ENCODE peak calls at places on chromosomes 13 and 19, in eight cellular contexts. I is CD8-positive, alpha-beta T cell; O is stimulated activated naive CD8-positive, alpha-beta T cell treated with anti-CD3 and anti-CD28 coated beads, Interleukin-15, amount 100 ng/mL, for 72 hours; K is EL; Y is stimulated activated CD8-positive, alpha-beta memory T cell treated with anti-CD3 and anti-CD28 coated beads, Interleukin-15, amount 100 ng/mL, for 24 hours; R is GM04503; L is activated naive CD4-positive, alpha-beta T cell treated with Interleukin-2 at 50 U/mL for 16 hours; E is NCI-H1694 treated with DMSO at 0.1 percent for 48 hours. V is an unnamed sample.

GRCh38 chr13:73198888-73199497 is 140.2 kb downstream of the KLF5 start:
- DNase-seq in L (no peak), R (no peak), E (no peak), O (no peak), K (peak; percentile 38), Y (no peak), I (no peak), V (no peak)

GRCh38 chr19:10812902-10813404 is 23.1 kb downstream of the TMED1 start:
- DNase-seq in I (no peak), R (peak; percentile 90), L (peak; percentile 35), O (no peak), K (peak; percentile 97), E (no peak), Y (no peak), V (peak; percentile 70)

GRCh38 chr13:52004508-52005183 is 6.6 kb downstream of the ATP7B start:
- DNase-seq in E (no peak), Y (no peak), R (no peak), I (no peak), O (no peak), K (no peak), L (no peak), V (no peak)

GRCh38 chr13:26881154-26881553 is 120.6 kb upstream of the GPR12 start:
- DNase-seq in I (no peak), O (no peak), Y (no peak), K (peak; percentile 26), R (peak; percentile 7), E (no peak), L (no peak), V (no peak)

GRCh38 chr13:46297338-46297737 is 85.6 kb downstream of the LRRC63 start:
- DNase-seq in O (no peak), Y (no peak), E (no peak), K (peak; percentile 44), L (no peak), I (no peak), R (no peak), V (no peak)

GRCh38 chr19:39845621-39846175 is 481 bp downstream of the FBL start:
- DNase-seq in I (no peak), K (peak; percentile 36), O (no peak), L (no peak), Y (no peak), E (peak; percentile 13), R (no peak), V (no peak)

GRCh38 chr13:45162821-45163220 is 38.0 kb downstream of the KCTD4 start:
- DNase-seq in L (no peak), E (no peak), K (peak; percentile 78), O (no peak), I (no peak), Y (no peak), R (peak; percentile 82), V (no peak)

GRCh38 chr13:27526516-27526915 is 76.2 kb upstream of the MTIF3 start:
- DNase-seq in R (no peak), K (no peak), O (no peak), I (no peak), Y (no peak), E (no peak), L (no peak), V (no peak)

GRCh38 chr19:48896191-48896720 is 2.3 kb downstream of the TULP2 start:
- DNase-seq in R (no peak), L (peak; percentile 34), Y (no peak), K (peak; percentile 40), I (no peak), E (no peak), O (peak; percentile 63), V (peak; percentile 68)

GRCh38 chr19:16326401-16327130 is 1.9 kb downstream of the KLF2 start:
- DNase-seq in Y (no peak), K (peak; percentile 16), L (peak; percentile 43), I (no peak), R (no peak), O (no peak), E (no peak), V (no peak)

GRCh38 chr19:14505488-14506239 is 9.7 kb upstream of the GIPC1 start:
- DNase-seq in E (peak; percentile 16), I (peak; percentile 63), L (peak; percentile 76), R (peak; percentile 50), K (peak; percentile 98), O (peak; percentile 86), Y (peak; percentile 42), V (peak; percentile 54)

GRCh38 chr19:42295831-42296525 is 6.0 kb upstream of the PRR19 start:
- DNase-seq in E (peak; percentile 64), O (peak; percentile 86), K (peak; percentile 56), Y (peak; percentile 83), I (peak; percentile 87), R (no peak), L (peak; percentile 91), V (peak; percentile 82)

GRCh38 chr19:3375221-3376088 is 9.1 kb downstream of the NFIC start:
- DNase-seq in O (no peak), K (peak; percentile 71), R (no peak), E (no peak), L (no peak), I (no peak), Y (no peak), V (peak; percentile 91)

GRCh38 chr13:94515352-94515751 is 35.9 kb upstream of the DCT start:
- DNase-seq in Y (no peak), R (no peak), O (no peak), K (no peak), E (no peak), I (no peak), L (no peak), V (no peak)

GRCh38 chr19:5503598-5503997 is 48.4 kb downstream of the ZNRF4 start:
- DNase-seq in L (no peak), O (no peak), K (no peak), R (no peak), Y (no peak), I (no peak), E (no peak), V (no peak)

GRCh38 chr19:56015756-56016155 is 29.2 kb downstream of the NLRP5 start:
- DNase-seq in O (no peak), R (no peak), K (no peak), I (no peak), L (no peak), Y (no peak), E (no peak), V (no peak)

GRCh38 chr13:98365291-98365690 is 188.2 kb upstream of the RNF113B start:
- DNase-seq in R (no peak), I (no peak), K (no peak), Y (no peak), E (peak; percentile 9), L (no peak), O (no peak), V (no peak)

GRCh38 chr19:56076413-56076998 is 44.6 kb downstream of the ZNF787 start:
- DNase-seq in L (peak; percentile 45), O (peak; percentile 32), Y (no peak), I (peak; percentile 29), K (peak; percentile 49), E (no peak), R (peak; percentile 6), V (peak; percentile 71)

GRCh38 chr19:32914879-32915278 is 45.3 kb upstream of the SLC7A9 start:
- DNase-seq in K (no peak), R (no peak), O (no peak), I (no peak), L (no peak), E (no peak), Y (no peak), V (no peak)

GRCh38 chr13:25766576-25766975 is 285.2 kb downstream of the SHISA2 start:
- DNase-seq in K (no peak), O (no peak), L (no peak), R (no peak), E (no peak), I (no peak), Y (no peak), V (no peak)

GRCh38 chr13:35599385-35599784 is 122.9 kb upstream of the MAB21L1 start:
- DNase-seq in E (no peak), K (peak; percentile 11), Y (no peak), R (no peak), O (no peak), I (no peak), L (no peak), V (no peak)

GRCh38 chr13:49302817-49303216 is 55.1 kb downstream of the CDADC1 start:
- DNase-seq in R (no peak), O (no peak), Y (no peak), L (no peak), E (no peak), K (no peak), I (no peak), V (no peak)

GRCh38 chr19:2523630-2524311 is 47.8 kb downstream of the GADD45B start:
- DNase-seq in Y (no peak), K (peak; percentile 78), I (no peak), O (no peak), L (no peak), E (no peak), R (peak; percentile 63), V (no peak)

GRCh38 chr13:82815791-82816190 is 1066.5 kb downstream of the SLITRK1 start:
- DNase-seq in K (no peak), L (no peak), O (no peak), I (no peak), E (no peak), Y (no peak), R (no peak), V (no peak)

GRCh38 chr13:33489563-33489962 is 204.0 kb upstream of the STARD13 start:
- DNase-seq in R (no peak), L (no peak), I (no peak), Y (no peak), K (no peak), E (no peak), O (no peak), V (no peak)

GRCh38 chr19:34838753-34839431 is 65.9 kb upstream of the ZNF599 start:
- DNase-seq in I (no peak), K (peak; percentile 6), R (no peak), Y (no peak), E (no peak), L (no peak), O (no peak), V (peak; percentile 42)

GRCh38 chr19:11881151-11881800 is 6.3 kb upstream of the ZNF69 start:
- DNase-seq in K (peak; percentile 59), O (peak; percentile 63), I (peak; percentile 43), L (peak; percentile 55), R (peak; percentile 8), Y (peak; percentile 6), E (no peak), V (peak; percentile 79)

GRCh38 chr13:33312150-33312908 is 26.8 kb upstream of the STARD13 start:
- DNase-seq in O (no peak), L (no peak), R (no peak), Y (no peak), I (no peak), K (peak; percentile 16), E (peak; percentile 2), V (no peak)